ENCODE peak calls at places on chromosomes 2 and 18, in ten cellular contexts. One of them, this sample, is unnamed.

GRCh38 chr2:73716518-73717250 is 20.5 kb downstream of the TPRKB start:
- DNase-seq in astrocyte of the spinal cord: no peak
- DNase-seq in AG08396: no peak
- DNase-seq in GF-D8: peak
- DNase-seq in nucleus accumbens: no peak
- DNase-seq in Ammon's horn: peak
- DNase-seq in iris pigment epithelial cell: no peak
- DNase-seq in heart left ventricle: no peak
- DNase-seq in hypothalamus: no peak
- DNase-seq in AG04449: peak
- DNase-seq in this sample: no peak

GRCh38 chr2:157439792-157440186 is 4.1 kb downstream of the CYTIP start:
- DNase-seq in hypothalamus: no peak
- DNase-seq in astrocyte of the spinal cord: no peak
- DNase-seq in AG04449: no peak
- DNase-seq in iris pigment epithelial cell: no peak
- DNase-seq in nucleus accumbens: no peak
- DNase-seq in GF-D8: no peak
- DNase-seq in heart left ventricle: no peak
- DNase-seq in Ammon's horn: no peak
- DNase-seq in AG08396: no peak
- DNase-seq in this sample: no peak

GRCh38 chr2:10447300-10448207 is 573 bp downstream of the ODC1 start:
- DNase-seq in nucleus accumbens: peak
- DNase-seq in iris pigment epithelial cell: peak
- DNase-seq in Ammon's horn: peak
- DNase-seq in hypothalamus: peak
- DNase-seq in AG04449: no peak
- DNase-seq in GF-D8: peak
- DNase-seq in astrocyte of the spinal cord: peak
- DNase-seq in AG08396: peak
- DNase-seq in heart left ventricle: peak
- DNase-seq in this sample: peak

GRCh38 chr2:9165625-9166024 is 41.0 kb upstream of the ASAP2 start:
- DNase-seq in heart left ventricle: peak
- DNase-seq in hypothalamus: peak
- DNase-seq in AG08396: no peak
- DNase-seq in Ammon's horn: peak
- DNase-seq in iris pigment epithelial cell: peak
- DNase-seq in nucleus accumbens: peak
- DNase-seq in astrocyte of the spinal cord: peak
- DNase-seq in GF-D8: no peak
- DNase-seq in AG04449: no peak
- DNase-seq in this sample: no peak

GRCh38 chr18:36153203-36153602 is 23.5 kb downstream of the ELP2 start:
- DNase-seq in astrocyte of the spinal cord: peak
- DNase-seq in hypothalamus: no peak
- DNase-seq in Ammon's horn: no peak
- DNase-seq in AG04449: peak
- DNase-seq in iris pigment epithelial cell: peak
- DNase-seq in AG08396: peak
- DNase-seq in heart left ventricle: no peak
- DNase-seq in nucleus accumbens: no peak
- DNase-seq in GF-D8: no peak
- DNase-seq in this sample: no peak

GRCh38 chr2:84477886-84478285 is 18.8 kb upstream of the SUCLG1 start:
- DNase-seq in astrocyte of the spinal cord: no peak
- DNase-seq in hypothalamus: no peak
- DNase-seq in GF-D8: no peak
- DNase-seq in iris pigment epithelial cell: no peak
- DNase-seq in Ammon's horn: no peak
- DNase-seq in heart left ventricle: no peak
- DNase-seq in nucleus accumbens: no peak
- DNase-seq in AG04449: no peak
- DNase-seq in AG08396: no peak
- DNase-seq in this sample: no peak

GRCh38 chr2:150522269-150522668 is 34.8 kb upstream of the RND3 start:
- DNase-seq in astrocyte of the spinal cord: no peak
- DNase-seq in Ammon's horn: no peak
- DNase-seq in iris pigment epithelial cell: no peak
- DNase-seq in hypothalamus: no peak
- DNase-seq in nucleus accumbens: no peak
- DNase-seq in AG04449: no peak
- DNase-seq in heart left ventricle: no peak
- DNase-seq in GF-D8: no peak
- DNase-seq in AG08396: no peak
- DNase-seq in this sample: no peak

GRCh38 chr2:187991389-187991788 is 300.3 kb upstream of the GULP1 start:
- DNase-seq in heart left ventricle: no peak
- DNase-seq in astrocyte of the spinal cord: no peak
- DNase-seq in iris pigment epithelial cell: no peak
- DNase-seq in nucleus accumbens: no peak
- DNase-seq in AG04449: no peak
- DNase-seq in hypothalamus: no peak
- DNase-seq in GF-D8: no peak
- DNase-seq in AG08396: no peak
- DNase-seq in Ammon's horn: no peak
- DNase-seq in this sample: no peak

GRCh38 chr2:9288681-9289338 is 82.2 kb downstream of the ASAP2 start:
- DNase-seq in Ammon's horn: no peak
- DNase-seq in iris pigment epithelial cell: peak
- DNase-seq in heart left ventricle: no peak
- DNase-seq in GF-D8: no peak
- DNase-seq in nucleus accumbens: no peak
- DNase-seq in AG08396: peak
- DNase-seq in AG04449: no peak
- DNase-seq in astrocyte of the spinal cord: no peak
- DNase-seq in hypothalamus: no peak
- DNase-seq in this sample: no peak

GRCh38 chr2:239379641-239380170 is 21.1 kb downstream of the HDAC4 start:
- DNase-seq in iris pigment epithelial cell: no peak
- DNase-seq in AG04449: no peak
- DNase-seq in GF-D8: no peak
- DNase-seq in Ammon's horn: no peak
- DNase-seq in heart left ventricle: peak
- DNase-seq in hypothalamus: no peak
- DNase-seq in nucleus accumbens: no peak
- DNase-seq in astrocyte of the spinal cord: no peak
- DNase-seq in AG08396: no peak
- DNase-seq in this sample: no peak

GRCh38 chr18:54323970-54324369 is 33.7 kb downstream of the STARD6 start:
- DNase-seq in AG08396: no peak
- DNase-seq in Ammon's horn: no peak
- DNase-seq in iris pigment epithelial cell: no peak
- DNase-seq in GF-D8: no peak
- DNase-seq in AG04449: no peak
- DNase-seq in nucleus accumbens: no peak
- DNase-seq in hypothalamus: no peak
- DNase-seq in astrocyte of the spinal cord: no peak
- DNase-seq in heart left ventricle: no peak
- DNase-seq in this sample: no peak

GRCh38 chr2:164711246-164712138 is 90.2 kb upstream of the GRB14 start:
- DNase-seq in astrocyte of the spinal cord: no peak
- DNase-seq in AG08396: no peak
- DNase-seq in heart left ventricle: no peak
- DNase-seq in Ammon's horn: no peak
- DNase-seq in hypothalamus: no peak
- DNase-seq in GF-D8: no peak
- DNase-seq in AG04449: no peak
- DNase-seq in nucleus accumbens: no peak
- DNase-seq in iris pigment epithelial cell: no peak
- DNase-seq in this sample: no peak

GRCh38 chr2:152284398-152284797 is 50.6 kb upstream of the FMNL2 start:
- DNase-seq in nucleus accumbens: no peak
- DNase-seq in AG04449: no peak
- DNase-seq in astrocyte of the spinal cord: peak
- DNase-seq in GF-D8: no peak
- DNase-seq in heart left ventricle: no peak
- DNase-seq in iris pigment epithelial cell: no peak
- DNase-seq in hypothalamus: peak
- DNase-seq in AG08396: no peak
- DNase-seq in Ammon's horn: peak
- DNase-seq in this sample: no peak

GRCh38 chr2:14633031-14633430 is 514 bp downstream of the LRATD1 start:
- DNase-seq in nucleus accumbens: no peak
- DNase-seq in AG08396: peak
- DNase-seq in iris pigment epithelial cell: no peak
- DNase-seq in AG04449: no peak
- DNase-seq in GF-D8: no peak
- DNase-seq in hypothalamus: no peak
- DNase-seq in heart left ventricle: no peak
- DNase-seq in astrocyte of the spinal cord: no peak
- DNase-seq in Ammon's horn: peak
- DNase-seq in this sample: no peak

GRCh38 chr2:230157300-230157699 is 62.5 kb downstream of the SP110 start:
- DNase-seq in AG04449: no peak
- DNase-seq in nucleus accumbens: no peak
- DNase-seq in AG08396: no peak
- DNase-seq in Ammon's horn: no peak
- DNase-seq in GF-D8: no peak
- DNase-seq in heart left ventricle: no peak
- DNase-seq in hypothalamus: no peak
- DNase-seq in astrocyte of the spinal cord: no peak
- DNase-seq in iris pigment epithelial cell: no peak
- DNase-seq in this sample: no peak

GRCh38 chr2:50529600-50530218 is 502.2 kb downstream of the NRXN1 start:
- DNase-seq in Ammon's horn: peak
- DNase-seq in iris pigment epithelial cell: peak
- DNase-seq in nucleus accumbens: no peak
- DNase-seq in heart left ventricle: no peak
- DNase-seq in astrocyte of the spinal cord: peak
- DNase-seq in AG08396: peak
- DNase-seq in hypothalamus: no peak
- DNase-seq in GF-D8: no peak
- DNase-seq in AG04449: peak
- DNase-seq in this sample: no peak

GRCh38 chr2:117555965-117556364 is 258.5 kb upstream of the DDX18 start:
- DNase-seq in heart left ventricle: no peak
- DNase-seq in AG08396: no peak
- DNase-seq in Ammon's horn: no peak
- DNase-seq in hypothalamus: no peak
- DNase-seq in astrocyte of the spinal cord: no peak
- DNase-seq in nucleus accumbens: no peak
- DNase-seq in iris pigment epithelial cell: no peak
- DNase-seq in AG04449: no peak
- DNase-seq in GF-D8: no peak
- DNase-seq in this sample: no peak

GRCh38 chr2:31287681-31288080 is 53.7 kb downstream of the EHD3 start:
- DNase-seq in AG08396: no peak
- DNase-seq in iris pigment epithelial cell: peak
- DNase-seq in nucleus accumbens: no peak
- DNase-seq in GF-D8: no peak
- DNase-seq in Ammon's horn: no peak
- DNase-seq in hypothalamus: no peak
- DNase-seq in astrocyte of the spinal cord: no peak
- DNase-seq in AG04449: no peak
- DNase-seq in heart left ventricle: no peak
- DNase-seq in this sample: no peak

GRCh38 chr18:54162431-54162830 is 62.0 kb downstream of the MBD2 start:
- DNase-seq in AG08396: peak
- DNase-seq in astrocyte of the spinal cord: peak
- DNase-seq in Ammon's horn: no peak
- DNase-seq in heart left ventricle: no peak
- DNase-seq in AG04449: peak
- DNase-seq in nucleus accumbens: no peak
- DNase-seq in GF-D8: no peak
- DNase-seq in hypothalamus: no peak
- DNase-seq in iris pigment epithelial cell: peak
- DNase-seq in this sample: no peak

GRCh38 chr2:42106257-42106816 is 58.5 kb downstream of the PKDCC start:
- DNase-seq in AG04449: no peak
- DNase-seq in astrocyte of the spinal cord: no peak
- DNase-seq in GF-D8: no peak
- DNase-seq in iris pigment epithelial cell: no peak
- DNase-seq in nucleus accumbens: no peak
- DNase-seq in hypothalamus: no peak
- DNase-seq in Ammon's horn: no peak
- DNase-seq in AG08396: no peak
- DNase-seq in heart left ventricle: no peak
- DNase-seq in this sample: no peak

GRCh38 chr2:56015631-56016251 is 92.2 kb upstream of the EFEMP1 start:
- DNase-seq in AG04449: no peak
- DNase-seq in hypothalamus: no peak
- DNase-seq in GF-D8: no peak
- DNase-seq in Ammon's horn: no peak
- DNase-seq in nucleus accumbens: no peak
- DNase-seq in iris pigment epithelial cell: no peak
- DNase-seq in AG08396: no peak
- DNase-seq in heart left ventricle: no peak
- DNase-seq in astrocyte of the spinal cord: no peak
- DNase-seq in this sample: no peak

GRCh38 chr2:96872591-96873349 is 2.9 kb upstream of the SEMA4C start:
- DNase-seq in iris pigment epithelial cell: peak
- DNase-seq in Ammon's horn: no peak
- DNase-seq in AG04449: no peak
- DNase-seq in astrocyte of the spinal cord: no peak
- DNase-seq in hypothalamus: no peak
- DNase-seq in nucleus accumbens: no peak
- DNase-seq in heart left ventricle: no peak
- DNase-seq in AG08396: no peak
- DNase-seq in GF-D8: no peak
- DNase-seq in this sample: no peak

GRCh38 chr2:167928434-167928833 is 319.0 kb downstream of the STK39 start:
- DNase-seq in Ammon's horn: no peak
- DNase-seq in nucleus accumbens: no peak
- DNase-seq in astrocyte of the spinal cord: no peak
- DNase-seq in hypothalamus: no peak
- DNase-seq in GF-D8: no peak
- DNase-seq in AG04449: no peak
- DNase-seq in iris pigment epithelial cell: no peak
- DNase-seq in AG08396: no peak
- DNase-seq in heart left ventricle: no peak
- DNase-seq in this sample: no peak

GRCh38 chr2:43773876-43774613 is at the start of gene DYNC2LI1:
- DNase-seq in AG04449: peak
- DNase-seq in hypothalamus: peak
- DNase-seq in Ammon's horn: peak
- DNase-seq in GF-D8: peak
- DNase-seq in nucleus accumbens: peak
- DNase-seq in iris pigment epithelial cell: peak
- DNase-seq in AG08396: peak
- DNase-seq in astrocyte of the spinal cord: peak
- DNase-seq in heart left ventricle: peak
- DNase-seq in this sample: peak

GRCh38 chr2:213021971-213022899 is 129.2 kb downstream of the IKZF2 start:
- DNase-seq in AG04449: no peak
- DNase-seq in iris pigment epithelial cell: peak
- DNase-seq in Ammon's horn: no peak
- DNase-seq in astrocyte of the spinal cord: peak
- DNase-seq in hypothalamus: no peak
- DNase-seq in GF-D8: no peak
- DNase-seq in AG08396: peak
- DNase-seq in nucleus accumbens: no peak
- DNase-seq in heart left ventricle: no peak
- DNase-seq in this sample: no peak

GRCh38 chr2:2834530-2835254 is 503.6 kb upstream of the MYT1L start:
- DNase-seq in GF-D8: no peak
- DNase-seq in iris pigment epithelial cell: no peak
- DNase-seq in heart left ventricle: no peak
- DNase-seq in nucleus accumbens: no peak
- DNase-seq in AG08396: no peak
- DNase-seq in AG04449: no peak
- DNase-seq in hypothalamus: no peak
- DNase-seq in astrocyte of the spinal cord: no peak
- DNase-seq in Ammon's horn: no peak
- DNase-seq in this sample: no peak

GRCh38 chr18:48789259-48789812 is 161.4 kb downstream of the SMAD7 start:
- DNase-seq in heart left ventricle: no peak
- DNase-seq in Ammon's horn: no peak
- DNase-seq in AG04449: no peak
- DNase-seq in hypothalamus: no peak
- DNase-seq in nucleus accumbens: no peak
- DNase-seq in iris pigment epithelial cell: no peak
- DNase-seq in astrocyte of the spinal cord: no peak
- DNase-seq in GF-D8: no peak
- DNase-seq in AG08396: no peak
- DNase-seq in this sample: no peak

GRCh38 chr18:46335551-46336059 is 231.4 kb downstream of the HAUS1 start:
- DNase-seq in nucleus accumbens: no peak
- DNase-seq in AG08396: no peak
- DNase-seq in Ammon's horn: no peak
- DNase-seq in astrocyte of the spinal cord: no peak
- DNase-seq in heart left ventricle: no peak
- DNase-seq in AG04449: no peak
- DNase-seq in hypothalamus: no peak
- DNase-seq in iris pigment epithelial cell: no peak
- DNase-seq in GF-D8: no peak
- DNase-seq in this sample: no peak

This sample was measured in stimulated activated CD8-positive, alpha-beta memory T cell treated with anti-CD3 and anti-CD28 coated beads, Interleukin-12 subunit alpha, Interleukin-12 subunit beta, amount 100 ng/mL, for 1 hour.